ENCODE peak calls at places on chromosomes 1 and 21, in ten cellular contexts. W, F, J, E, G, X, K, U, H and R are unnamed samples.

GRCh38 chr1:115214098-115214497 is 124.0 kb downstream of the NGF start:
- DNase-seq in E (no peak), K (no peak), J (no peak), F (no peak), H (no peak), G (no peak), W (no peak), U (no peak), X (no peak), R (no peak)

GRCh38 chr1:48817505-48818114 is 40.9 kb upstream of the BEND5 start:
- DNase-seq in W (peak), H (no peak), E (peak), K (peak), U (no peak), X (no peak), G (no peak), F (peak), J (no peak), R (peak)

GRCh38 chr1:89820423-89821321 is at the start of gene LRRC8D:
- DNase-seq in U (peak), K (peak), X (peak), E (peak), G (peak), F (peak), W (peak), J (peak), H (peak), R (peak)

GRCh38 chr1:170676628-170677027 is 12.7 kb downstream of the PRRX1 start:
- DNase-seq in W (no peak), F (peak), K (no peak), J (no peak), E (no peak), U (no peak), G (no peak), H (no peak), X (no peak), R (no peak)

GRCh38 chr1:154955039-154955717 is 721 bp downstream of the PBXIP1 start:
- DNase-seq in W (peak), K (peak), G (peak), X (peak), U (peak), H (no peak), F (peak), J (peak), E (no peak), R (peak)

GRCh38 chr1:55724551-55725325 is 509.6 kb upstream of the USP24 start:
- DNase-seq in J (no peak), K (peak), W (no peak), U (no peak), F (peak), G (no peak), H (no peak), X (peak), E (no peak), R (no peak)

GRCh38 chr1:11569551-11569950 is 84.7 kb downstream of the FBXO2 start:
- DNase-seq in J (no peak), W (no peak), X (no peak), E (no peak), G (no peak), U (no peak), H (no peak), K (peak), F (no peak), R (no peak)

GRCh38 chr21:25752389-25752788 is 17.6 kb downstream of the GABPA start:
- DNase-seq in G (no peak), X (no peak), H (no peak), F (no peak), K (no peak), J (no peak), E (no peak), W (no peak), U (no peak), R (no peak)

GRCh38 chr1:16006552-16007485 is 2.8 kb downstream of the SRARP start:
- DNase-seq in J (no peak), X (peak), E (peak), F (peak), U (no peak), H (no peak), G (no peak), K (peak), W (no peak), R (peak)

GRCh38 chr1:198157847-198158765 is 1.3 kb downstream of the NEK7 start:
- DNase-seq in F (peak), J (no peak), E (no peak), G (no peak), U (no peak), W (no peak), X (no peak), H (no peak), K (peak), R (peak)